ENCODE peak calls at places on chromosomes 12 and 14, in four cellular contexts. A, X, U and S are unnamed samples.
A peak's percentile ranks its signal among the peaks of the same experiment; 100 is the strongest.

GRCh38 chr12:123667771-123668170 is 3.1 kb upstream of the TCTN2 start:
- DNase-seq in U (no peak), A (no peak), X (no peak), S (no peak)

GRCh38 chr14:71243697-71244096 is 336.4 kb downstream of the PCNX1 start:
- DNase-seq in X (no peak), U (no peak), A (no peak), S (no peak)

GRCh38 chr12:89707992-89708792 is 446 bp downstream of the ATP2B1 start:
- DNase-seq in X (peak; percentile 16), A (peak; percentile 84), U (no peak), S (peak; percentile 76)

GRCh38 chr14:72594099-72594901 is 299.6 kb downstream of the DPF3 start:
- DNase-seq in A (no peak), U (no peak), X (no peak), S (no peak)

GRCh38 chr14:65959563-65960024 is 526.6 kb upstream of the CCDC196 start:
- DNase-seq in X (no peak), A (no peak), U (no peak), S (no peak)

GRCh38 chr12:101064721-101065120 is 145.3 kb downstream of the SLC5A8 start:
- DNase-seq in A (no peak), U (no peak), X (no peak), S (no peak)

GRCh38 chr14:97575677-97576076 is 778.5 kb downstream of the VRK1 start:
- DNase-seq in A (no peak), U (no peak), X (no peak), S (no peak)

GRCh38 chr14:77198576-77198975 is 17.0 kb downstream of the TMEM63C start:
- DNase-seq in U (no peak), A (peak; percentile 14), X (no peak), S (no peak)

GRCh38 chr12:56346663-56347062 is 8.0 kb downstream of the IL23A start:
- DNase-seq in X (no peak), A (no peak), U (no peak), S (no peak)

GRCh38 chr14:86885280-86885679 is 1107.7 kb downstream of the GALC start:
- DNase-seq in X (no peak), A (no peak), U (no peak), S (no peak)

GRCh38 chr12:50626026-50626425 is 121.2 kb downstream of the DIP2B start:
- DNase-seq in U (no peak), X (no peak), A (no peak), S (no peak)

GRCh38 chr14:95026851-95027463 is 130.4 kb downstream of the DICER1 start:
- DNase-seq in X (no peak), A (no peak), U (no peak), S (no peak)

GRCh38 chr12:132954471-132955048 is 1.5 kb downstream of the ZNF605 start:
- DNase-seq in A (no peak), X (peak; percentile 10), U (no peak), S (no peak)

GRCh38 chr14:49549446-49549845 is 36.7 kb downstream of the RPS29 start:
- DNase-seq in U (no peak), X (no peak), A (no peak), S (no peak)

GRCh38 chr12:116934908-116935698 is 24.4 kb downstream of the FBXW8 start:
- DNase-seq in X (peak; percentile 47), U (no peak), A (no peak), S (no peak)

GRCh38 chr12:70798016-70798768 is 122.3 kb downstream of the PTPRR start:
- DNase-seq in U (no peak), A (no peak), X (no peak), S (no peak)

GRCh38 chr12:128418944-128419343 is 152.0 kb downstream of the TMEM132C start:
- DNase-seq in A (no peak), U (no peak), X (no peak), S (no peak)

GRCh38 chr12:121713257-121714155 is 954 bp downstream of the TMEM120B start:
- DNase-seq in X (no peak), U (no peak), A (no peak), S (no peak)

GRCh38 chr12:114981036-114981435 is 297.1 kb upstream of the TBX3 start:
- DNase-seq in X (no peak), U (no peak), A (no peak), S (no peak)

GRCh38 chr12:126219654-126220279 is 1154.5 kb downstream of the AACS start:
- DNase-seq in U (no peak), X (no peak), A (no peak), S (no peak)

GRCh38 chr12:71810905-71811304 is 28.7 kb upstream of the TBC1D15 start:
- DNase-seq in U (no peak), A (no peak), X (no peak), S (no peak)

GRCh38 chr14:53004976-53005375 is 54.1 kb upstream of the FERMT2 start:
- DNase-seq in X (no peak), A (no peak), U (no peak), S (no peak)

GRCh38 chr12:93146278-93146939 is 217.3 kb upstream of the EEA1 start:
- DNase-seq in A (no peak), U (no peak), X (peak; percentile 65), S (no peak)

GRCh38 chr12:108571604-108572165 is 9.3 kb downstream of the ISCU start:
- DNase-seq in A (no peak), X (no peak), U (no peak), S (peak; percentile 38)

GRCh38 chr14:68546839-68547238 is 246.0 kb downstream of the ZFP36L1 start:
- DNase-seq in A (no peak), U (no peak), X (no peak), S (no peak)
- H3K27ac ChIP-seq in A (peak overlapping the region; percentile 96), U (peak overlapping the region; percentile 98), X (no peak overlapping the region), S (peak overlapping the region; percentile 94)

GRCh38 chr12:1666215-1666614 is 24.7 kb upstream of the ADIPOR2 start:
- DNase-seq in A (no peak), X (no peak), U (no peak), S (no peak)
- H3K4me3 ChIP-seq in A (no peak overlapping the region), X (no peak overlapping the region), U (no peak overlapping the region), S (no peak overlapping the region)

GRCh38 chr14:100749967-100750597 is 23.4 kb downstream of the DLK1 start:
- DNase-seq in U (no peak), A (no peak), X (no peak), S (no peak)
- H3K27ac ChIP-seq in U (no peak overlapping the region), A (no peak overlapping the region), X (no peak overlapping the region), S (no peak overlapping the region)

GRCh38 chr14:103126088-103126872 is 3.0 kb downstream of the TNFAIP2 start:
- DNase-seq in A (peak; percentile 73), U (no peak), X (no peak), S (no peak)
- H3K4me3 ChIP-seq in A (no peak overlapping the region), U (peak overlapping the region; percentile 41), X (no peak overlapping the region), S (peak overlapping the region; percentile 22)

GRCh38 chr12:45669093-45669492 is 60.4 kb upstream of the ARID2 start:
- DNase-seq in U (no peak), X (no peak), A (no peak), S (no peak)
- H3K27ac ChIP-seq in U (no peak overlapping the region), X (no peak overlapping the region), A (no peak overlapping the region), S (no peak overlapping the region)

DNA sequence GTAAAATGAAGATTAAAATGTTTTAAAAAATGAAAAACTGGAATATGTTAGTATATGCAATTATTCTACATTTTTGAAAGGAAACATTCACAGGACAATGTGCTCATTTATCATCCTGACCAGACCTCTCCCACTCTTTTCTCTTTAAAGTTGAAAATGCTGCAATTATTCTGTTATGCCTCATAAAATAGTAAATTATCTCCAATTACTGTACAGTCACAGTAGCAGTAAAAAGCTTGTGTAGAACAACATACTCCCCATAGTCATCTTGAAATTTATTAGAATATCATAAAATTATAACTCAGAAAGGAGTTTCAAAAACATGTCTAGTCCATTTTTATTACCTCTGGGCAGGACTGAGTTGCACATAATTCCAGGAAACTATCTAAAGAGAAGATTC is 250.3 kb downstream of the SYT1 start:
- DNase-seq in U (no peak), X (no peak), A (no peak), S (no peak)
- H3K4me3 ChIP-seq in U (no peak overlapping the region), X (no peak overlapping the region), A (no peak overlapping the region), S (no peak overlapping the region)